ENCODE peak calls at places on chromosome 17, in seven cellular contexts. One of them, this sample, is unnamed.

GRCh38 chr17:8799001-8799850 is at the start of gene MFSD6L:
- DNase-seq in hepatocyte: peak
- DNase-seq in astrocyte of the spinal cord: no peak
- DNase-seq in fibroblast of lung: no peak
- DNase-seq in GM12865: peak
- DNase-seq in neural progenitor cell: peak
- DNase-seq in heart right ventricle: no peak
- DNase-seq in this sample: peak

GRCh38 chr17:14429084-14429483 is 128.2 kb downstream of the HS3ST3B1 start:
- DNase-seq in hepatocyte: no peak
- DNase-seq in fibroblast of lung: no peak
- DNase-seq in astrocyte of the spinal cord: no peak
- DNase-seq in heart right ventricle: no peak
- DNase-seq in GM12865: no peak
- DNase-seq in neural progenitor cell: no peak
- DNase-seq in this sample: no peak

GRCh38 chr17:78976907-78977680 is 2.6 kb downstream of the LGALS3BP start:
- DNase-seq in hepatocyte: no peak
- DNase-seq in astrocyte of the spinal cord: no peak
- DNase-seq in fibroblast of lung: no peak
- DNase-seq in neural progenitor cell: no peak
- DNase-seq in GM12865: no peak
- DNase-seq in heart right ventricle: no peak
- DNase-seq in this sample: no peak

GRCh38 chr17:78329263-78330059 is 30.4 kb downstream of the SOCS3 start:
- DNase-seq in fibroblast of lung: peak
- DNase-seq in heart right ventricle: no peak
- DNase-seq in GM12865: no peak
- DNase-seq in hepatocyte: no peak
- DNase-seq in neural progenitor cell: no peak
- DNase-seq in astrocyte of the spinal cord: peak
- DNase-seq in this sample: peak

GRCh38 chr17:80159984-80160383 is 9.8 kb upstream of the CARD14 start:
- DNase-seq in neural progenitor cell: no peak
- DNase-seq in astrocyte of the spinal cord: no peak
- DNase-seq in hepatocyte: no peak
- DNase-seq in fibroblast of lung: no peak
- DNase-seq in heart right ventricle: no peak
- DNase-seq in GM12865: no peak
- DNase-seq in this sample: no peak

GRCh38 chr17:82384051-82384729 is 12.6 kb downstream of the UTS2R start:
- DNase-seq in GM12865: no peak
- DNase-seq in hepatocyte: no peak
- DNase-seq in neural progenitor cell: peak
- DNase-seq in astrocyte of the spinal cord: no peak
- DNase-seq in fibroblast of lung: no peak
- DNase-seq in heart right ventricle: no peak
- DNase-seq in this sample: no peak

GRCh38 chr17:64315032-64315490 is 52.0 kb upstream of the TEX2 start:
- DNase-seq in astrocyte of the spinal cord: no peak
- DNase-seq in GM12865: no peak
- DNase-seq in hepatocyte: no peak
- DNase-seq in neural progenitor cell: no peak
- DNase-seq in fibroblast of lung: peak
- DNase-seq in heart right ventricle: peak
- DNase-seq in this sample: peak

GRCh38 chr17:80379348-80379747 is 35.6 kb upstream of the ENDOV start:
- DNase-seq in GM12865: no peak
- DNase-seq in fibroblast of lung: no peak
- DNase-seq in hepatocyte: no peak
- DNase-seq in astrocyte of the spinal cord: no peak
- DNase-seq in heart right ventricle: no peak
- DNase-seq in neural progenitor cell: no peak
- DNase-seq in this sample: no peak

GRCh38 chr17:21090889-21091618 is 35.7 kb upstream of the DHRS7B start:
- DNase-seq in neural progenitor cell: no peak
- DNase-seq in astrocyte of the spinal cord: no peak
- DNase-seq in fibroblast of lung: peak
- DNase-seq in heart right ventricle: no peak
- DNase-seq in GM12865: no peak
- DNase-seq in hepatocyte: no peak
- DNase-seq in this sample: peak

GRCh38 chr17:63150994-63151464 is 185.0 kb downstream of the TANC2 start:
- DNase-seq in neural progenitor cell: peak
- DNase-seq in fibroblast of lung: peak
- DNase-seq in heart right ventricle: no peak
- DNase-seq in hepatocyte: peak
- DNase-seq in GM12865: no peak
- DNase-seq in astrocyte of the spinal cord: peak
- DNase-seq in this sample: peak

GRCh38 chr17:9021985-9022552 is 759 bp downstream of the NTN1 start:
- DNase-seq in fibroblast of lung: peak
- DNase-seq in astrocyte of the spinal cord: no peak
- DNase-seq in hepatocyte: peak
- DNase-seq in heart right ventricle: peak
- DNase-seq in GM12865: peak
- DNase-seq in neural progenitor cell: peak
- DNase-seq in this sample: peak

GRCh38 chr17:48599373-48599772 is 5.4 kb downstream of the HOXB6 start:
- DNase-seq in neural progenitor cell: no peak
- DNase-seq in fibroblast of lung: no peak
- DNase-seq in astrocyte of the spinal cord: no peak
- DNase-seq in GM12865: no peak
- DNase-seq in heart right ventricle: no peak
- DNase-seq in hepatocyte: no peak
- DNase-seq in this sample: no peak

GRCh38 chr17:3907483-3908216 is 8.6 kb downstream of the P2RX1 start:
- DNase-seq in fibroblast of lung: no peak
- DNase-seq in GM12865: no peak
- DNase-seq in heart right ventricle: no peak
- DNase-seq in astrocyte of the spinal cord: no peak
- DNase-seq in hepatocyte: no peak
- DNase-seq in neural progenitor cell: peak
- DNase-seq in this sample: no peak
- TF ChIP-seq CTCF in fibroblast of lung: no peak
- TF ChIP-seq CTCF in GM12865: peak
- TF ChIP-seq CTCF in heart right ventricle: peak
- TF ChIP-seq CTCF in astrocyte of the spinal cord: peak
- TF ChIP-seq CTCF in hepatocyte: peak
- TF ChIP-seq CTCF in neural progenitor cell: peak
- TF ChIP-seq CTCF in this sample: peak

GRCh38 chr17:17989081-17989480 is 16.4 kb downstream of the DRC3 start:
- DNase-seq in GM12865: no peak
- DNase-seq in fibroblast of lung: no peak
- DNase-seq in heart right ventricle: no peak
- DNase-seq in hepatocyte: no peak
- DNase-seq in neural progenitor cell: no peak
- DNase-seq in astrocyte of the spinal cord: no peak
- DNase-seq in this sample: no peak

GRCh38 chr17:17988427-17988945 is 15.8 kb downstream of the DRC3 start:
- DNase-seq in fibroblast of lung: no peak
- DNase-seq in GM12865: no peak
- DNase-seq in heart right ventricle: no peak
- DNase-seq in hepatocyte: no peak
- DNase-seq in astrocyte of the spinal cord: no peak
- DNase-seq in neural progenitor cell: no peak
- DNase-seq in this sample: no peak

GRCh38 chr17:17987187-17987896 is 14.7 kb downstream of the DRC3 start:
- DNase-seq in neural progenitor cell: no peak
- DNase-seq in fibroblast of lung: no peak
- DNase-seq in hepatocyte: no peak
- DNase-seq in GM12865: no peak
- DNase-seq in heart right ventricle: no peak
- DNase-seq in astrocyte of the spinal cord: no peak
- DNase-seq in this sample: no peak

GRCh38 chr17:17989618-17990017 is 17.0 kb downstream of the DRC3 start:
- DNase-seq in GM12865: no peak
- DNase-seq in neural progenitor cell: no peak
- DNase-seq in fibroblast of lung: no peak
- DNase-seq in heart right ventricle: no peak
- DNase-seq in hepatocyte: no peak
- DNase-seq in astrocyte of the spinal cord: no peak
- DNase-seq in this sample: no peak

GRCh38 chr17:17987901-17988300 is 15.2 kb downstream of the DRC3 start:
- DNase-seq in heart right ventricle: no peak
- DNase-seq in neural progenitor cell: no peak
- DNase-seq in GM12865: no peak
- DNase-seq in hepatocyte: no peak
- DNase-seq in fibroblast of lung: no peak
- DNase-seq in astrocyte of the spinal cord: no peak
- DNase-seq in this sample: no peak
- H3K4me3 ChIP-seq in heart right ventricle: no peak
- H3K4me3 ChIP-seq in neural progenitor cell: no peak
- H3K4me3 ChIP-seq in GM12865: no peak
- H3K4me3 ChIP-seq in hepatocyte: no peak
- H3K4me3 ChIP-seq in fibroblast of lung: no peak
- H3K4me3 ChIP-seq in astrocyte of the spinal cord: no peak
- H3K4me3 ChIP-seq in this sample: no peak

DNA sequence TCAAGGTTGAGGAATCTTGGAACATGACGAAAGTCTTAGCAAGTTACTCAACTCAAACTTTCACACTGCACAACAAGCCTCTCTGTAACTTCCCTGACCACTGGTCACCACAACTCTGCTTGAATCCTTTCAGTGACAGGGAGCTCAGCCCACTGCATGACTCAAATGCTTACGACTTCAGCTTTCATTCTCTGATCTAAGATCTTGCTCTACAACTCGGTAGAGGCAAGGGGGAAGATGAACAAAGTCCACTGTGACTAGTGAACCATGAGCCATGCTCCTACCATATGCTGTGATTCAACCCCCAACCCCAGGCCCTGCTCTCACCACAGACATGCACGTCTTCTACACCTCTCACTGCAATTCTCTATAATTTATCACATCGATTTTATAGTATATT is 160.9 kb downstream of the SLC39A11 start:
- DNase-seq in neural progenitor cell: no peak
- DNase-seq in GM12865: peak
- DNase-seq in fibroblast of lung: no peak
- DNase-seq in hepatocyte: peak
- DNase-seq in heart right ventricle: no peak
- DNase-seq in astrocyte of the spinal cord: no peak
- DNase-seq in this sample: no peak
- TF ChIP-seq CTCF in neural progenitor cell: no peak
- TF ChIP-seq CTCF in GM12865: no peak
- TF ChIP-seq CTCF in fibroblast of lung: no peak
- TF ChIP-seq CTCF in hepatocyte: no peak
- TF ChIP-seq CTCF in heart right ventricle: no peak
- TF ChIP-seq CTCF in astrocyte of the spinal cord: no peak
- TF ChIP-seq CTCF in this sample: no peak

DNA sequence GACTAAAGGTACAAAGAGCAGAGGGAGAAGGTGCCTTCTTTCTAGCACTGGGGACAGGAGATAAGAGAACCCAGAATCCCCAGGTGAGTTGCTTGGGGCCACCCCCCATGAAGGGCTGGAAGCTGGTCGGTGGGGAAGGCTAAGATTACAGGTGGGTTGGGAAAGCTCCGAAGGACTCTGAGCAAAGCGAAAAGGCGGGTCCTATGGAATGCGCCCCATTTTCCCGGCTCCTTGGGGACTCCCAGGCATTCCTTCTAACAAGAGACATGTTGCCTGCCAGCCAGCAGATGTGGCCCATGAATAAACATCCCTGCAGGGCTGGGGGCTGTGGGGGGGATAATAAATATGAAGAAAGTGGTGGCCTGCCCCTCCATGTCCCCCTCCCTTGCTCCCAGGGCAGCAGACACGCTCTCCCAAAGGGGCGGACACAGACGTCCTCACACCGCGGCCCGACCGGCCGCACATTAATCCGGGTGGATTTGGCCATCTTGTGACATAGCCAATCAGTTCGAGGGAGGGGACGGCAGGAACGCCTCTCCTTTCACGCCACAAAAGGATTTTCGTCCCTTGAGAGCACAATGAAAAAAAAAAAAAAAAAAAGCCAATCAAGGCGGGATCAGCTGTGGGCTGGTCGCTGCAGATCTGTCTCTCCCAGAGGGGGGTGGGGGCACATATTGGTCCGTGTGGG is 98.5 kb downstream of the SOX9 start:
- DNase-seq in neural progenitor cell: peak
- DNase-seq in astrocyte of the spinal cord: no peak
- DNase-seq in heart right ventricle: no peak
- DNase-seq in GM12865: no peak
- DNase-seq in fibroblast of lung: no peak
- DNase-seq in hepatocyte: peak
- DNase-seq in this sample: no peak
- H3K4me3 ChIP-seq in neural progenitor cell: peak
- H3K4me3 ChIP-seq in astrocyte of the spinal cord: peak
- H3K4me3 ChIP-seq in heart right ventricle: peak
- H3K4me3 ChIP-seq in GM12865: no peak
- H3K4me3 ChIP-seq in fibroblast of lung: no peak
- H3K4me3 ChIP-seq in hepatocyte: peak
- H3K4me3 ChIP-seq in this sample: no peak

GRCh38 chr17:46976626-46977270 is 2.3 kb downstream of the RPRML start:
- DNase-seq in neural progenitor cell: peak
- DNase-seq in GM12865: no peak
- DNase-seq in fibroblast of lung: no peak
- DNase-seq in astrocyte of the spinal cord: no peak
- DNase-seq in hepatocyte: no peak
- DNase-seq in heart right ventricle: no peak
- DNase-seq in this sample: no peak

GRCh38 chr17:46979023-46979870 is at the start of gene RPRML:
- DNase-seq in GM12865: no peak
- DNase-seq in fibroblast of lung: no peak
- DNase-seq in astrocyte of the spinal cord: no peak
- DNase-seq in hepatocyte: peak
- DNase-seq in neural progenitor cell: peak
- DNase-seq in heart right ventricle: no peak
- DNase-seq in this sample: peak

GRCh38 chr17:46977750-46978488 is 1.1 kb downstream of the RPRML start:
- DNase-seq in astrocyte of the spinal cord: no peak
- DNase-seq in hepatocyte: no peak
- DNase-seq in heart right ventricle: no peak
- DNase-seq in GM12865: no peak
- DNase-seq in neural progenitor cell: peak
- DNase-seq in fibroblast of lung: no peak
- DNase-seq in this sample: no peak

GRCh38 chr17:46978489-46979022 is 497 bp downstream of the RPRML start:
- DNase-seq in GM12865: no peak
- DNase-seq in neural progenitor cell: peak
- DNase-seq in hepatocyte: no peak
- DNase-seq in fibroblast of lung: no peak
- DNase-seq in heart right ventricle: no peak
- DNase-seq in astrocyte of the spinal cord: no peak
- DNase-seq in this sample: no peak

GRCh38 chr17:46977348-46977747 is 1.7 kb downstream of the RPRML start:
- DNase-seq in hepatocyte: peak
- DNase-seq in astrocyte of the spinal cord: no peak
- DNase-seq in neural progenitor cell: peak
- DNase-seq in heart right ventricle: no peak
- DNase-seq in GM12865: no peak
- DNase-seq in fibroblast of lung: peak
- DNase-seq in this sample: peak
- TF ChIP-seq CTCF in hepatocyte: peak
- TF ChIP-seq CTCF in astrocyte of the spinal cord: peak
- TF ChIP-seq CTCF in neural progenitor cell: peak
- TF ChIP-seq CTCF in heart right ventricle: peak
- TF ChIP-seq CTCF in GM12865: no peak
- TF ChIP-seq CTCF in fibroblast of lung: peak
- TF ChIP-seq CTCF in this sample: peak

This sample was measured in fibroblast of villous mesenchyme.